ENCODE peak calls at places on chromosomes 6 and 20, in ten cellular contexts. One of them, this sample, is unnamed.

GRCh38 chr20:51311636-51312479 is 230.7 kb downstream of the NFATC2 start:
- DNase-seq in fibroblast of villous mesenchyme: peak
- DNase-seq in lung: no peak
- DNase-seq in endothelial cell of umbilical vein: no peak
- DNase-seq in osteoblast: no peak
- DNase-seq in astrocyte of the cerebellum: no peak
- DNase-seq in WTC11: peak
- DNase-seq in adrenal gland: no peak
- DNase-seq in cardiac fibroblast: no peak
- DNase-seq in suprapubic skin: no peak
- DNase-seq in this sample: no peak

GRCh38 chr20:32051720-32052089 is 337 bp upstream of the HCK start:
- DNase-seq in lung: no peak
- DNase-seq in endothelial cell of umbilical vein: no peak
- DNase-seq in osteoblast: no peak
- DNase-seq in astrocyte of the cerebellum: no peak
- DNase-seq in suprapubic skin: no peak
- DNase-seq in adrenal gland: no peak
- DNase-seq in fibroblast of villous mesenchyme: no peak
- DNase-seq in WTC11: no peak
- DNase-seq in cardiac fibroblast: no peak
- DNase-seq in this sample: no peak

GRCh38 chr6:71034578-71034977 is 77.7 kb upstream of the B3GAT2 start:
- DNase-seq in cardiac fibroblast: no peak
- DNase-seq in fibroblast of villous mesenchyme: no peak
- DNase-seq in adrenal gland: no peak
- DNase-seq in astrocyte of the cerebellum: no peak
- DNase-seq in WTC11: no peak
- DNase-seq in osteoblast: no peak
- DNase-seq in suprapubic skin: no peak
- DNase-seq in endothelial cell of umbilical vein: no peak
- DNase-seq in lung: no peak
- DNase-seq in this sample: no peak

GRCh38 chr20:2575682-2576081 is 39.3 kb downstream of the TMC2 start:
- DNase-seq in WTC11: no peak
- DNase-seq in fibroblast of villous mesenchyme: no peak
- DNase-seq in lung: no peak
- DNase-seq in osteoblast: no peak
- DNase-seq in cardiac fibroblast: no peak
- DNase-seq in endothelial cell of umbilical vein: no peak
- DNase-seq in suprapubic skin: no peak
- DNase-seq in astrocyte of the cerebellum: no peak
- DNase-seq in adrenal gland: no peak
- DNase-seq in this sample: no peak

GRCh38 chr20:37711001-37711400 is 17.2 kb downstream of the CTNNBL1 start:
- DNase-seq in suprapubic skin: no peak
- DNase-seq in adrenal gland: no peak
- DNase-seq in cardiac fibroblast: peak
- DNase-seq in osteoblast: no peak
- DNase-seq in fibroblast of villous mesenchyme: no peak
- DNase-seq in WTC11: no peak
- DNase-seq in lung: no peak
- DNase-seq in endothelial cell of umbilical vein: peak
- DNase-seq in astrocyte of the cerebellum: no peak
- DNase-seq in this sample: no peak

GRCh38 chr6:29553268-29554057 is 6.1 kb downstream of the UBD start:
- DNase-seq in lung: peak
- DNase-seq in fibroblast of villous mesenchyme: peak
- DNase-seq in osteoblast: peak
- DNase-seq in endothelial cell of umbilical vein: peak
- DNase-seq in WTC11: peak
- DNase-seq in suprapubic skin: no peak
- DNase-seq in cardiac fibroblast: peak
- DNase-seq in adrenal gland: peak
- DNase-seq in astrocyte of the cerebellum: no peak
- DNase-seq in this sample: peak

GRCh38 chr20:18773566-18773965 is 40.0 kb upstream of the SCP2D1 start:
- DNase-seq in fibroblast of villous mesenchyme: no peak
- DNase-seq in adrenal gland: no peak
- DNase-seq in endothelial cell of umbilical vein: no peak
- DNase-seq in lung: no peak
- DNase-seq in WTC11: no peak
- DNase-seq in suprapubic skin: no peak
- DNase-seq in osteoblast: no peak
- DNase-seq in cardiac fibroblast: no peak
- DNase-seq in astrocyte of the cerebellum: no peak
- DNase-seq in this sample: no peak

GRCh38 chr20:33034115-33034514 is 2.7 kb downstream of the BPIFB6 start:
- DNase-seq in WTC11: no peak
- DNase-seq in suprapubic skin: no peak
- DNase-seq in cardiac fibroblast: no peak
- DNase-seq in osteoblast: no peak
- DNase-seq in fibroblast of villous mesenchyme: no peak
- DNase-seq in astrocyte of the cerebellum: no peak
- DNase-seq in adrenal gland: no peak
- DNase-seq in lung: no peak
- DNase-seq in endothelial cell of umbilical vein: no peak
- DNase-seq in this sample: no peak

GRCh38 chr20:8664778-8665177 is 404.1 kb upstream of the PLCB4 start:
- DNase-seq in lung: no peak
- DNase-seq in suprapubic skin: no peak
- DNase-seq in astrocyte of the cerebellum: no peak
- DNase-seq in adrenal gland: no peak
- DNase-seq in cardiac fibroblast: no peak
- DNase-seq in WTC11: no peak
- DNase-seq in endothelial cell of umbilical vein: peak
- DNase-seq in fibroblast of villous mesenchyme: no peak
- DNase-seq in osteoblast: no peak
- DNase-seq in this sample: no peak

GRCh38 chr6:16600026-16600425 is 161.2 kb downstream of the ATXN1 start:
- DNase-seq in endothelial cell of umbilical vein: no peak
- DNase-seq in suprapubic skin: no peak
- DNase-seq in cardiac fibroblast: no peak
- DNase-seq in lung: no peak
- DNase-seq in WTC11: no peak
- DNase-seq in fibroblast of villous mesenchyme: peak
- DNase-seq in osteoblast: no peak
- DNase-seq in astrocyte of the cerebellum: no peak
- DNase-seq in adrenal gland: no peak
- DNase-seq in this sample: no peak

GRCh38 chr6:38184041-38184779 is 364.7 kb downstream of the ZFAND3 start:
- DNase-seq in adrenal gland: no peak
- DNase-seq in osteoblast: no peak
- DNase-seq in suprapubic skin: no peak
- DNase-seq in endothelial cell of umbilical vein: no peak
- DNase-seq in WTC11: peak
- DNase-seq in fibroblast of villous mesenchyme: no peak
- DNase-seq in cardiac fibroblast: no peak
- DNase-seq in lung: no peak
- DNase-seq in astrocyte of the cerebellum: no peak
- DNase-seq in this sample: no peak

DNA sequence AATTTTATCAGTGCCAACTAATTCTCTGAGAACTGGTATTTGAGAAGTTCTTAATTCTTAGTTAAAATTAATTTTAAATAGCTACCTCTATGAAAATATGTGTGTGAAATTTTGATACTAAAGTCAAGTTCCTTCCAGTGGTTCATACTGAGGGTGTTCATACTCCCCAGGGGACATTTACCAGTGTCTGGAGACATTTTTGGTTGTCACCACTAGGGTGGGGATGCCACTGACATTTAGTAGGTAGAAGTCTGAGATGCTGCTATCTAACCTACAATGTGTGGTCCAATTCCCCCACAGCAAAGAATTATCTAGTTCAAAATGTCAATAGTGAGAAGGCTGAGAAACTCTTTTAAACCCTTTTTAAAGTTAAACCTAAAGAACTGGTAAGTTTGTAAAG is 463.8 kb downstream of the ADGRB3 start:
- DNase-seq in osteoblast: no peak
- DNase-seq in endothelial cell of umbilical vein: no peak
- DNase-seq in lung: no peak
- DNase-seq in astrocyte of the cerebellum: no peak
- DNase-seq in WTC11: no peak
- DNase-seq in suprapubic skin: no peak
- DNase-seq in adrenal gland: no peak
- DNase-seq in cardiac fibroblast: no peak
- DNase-seq in fibroblast of villous mesenchyme: no peak
- DNase-seq in this sample: no peak
- TF ChIP-seq CTCF in osteoblast: no peak
- TF ChIP-seq CTCF in endothelial cell of umbilical vein: no peak
- TF ChIP-seq CTCF in lung: no peak
- TF ChIP-seq CTCF in astrocyte of the cerebellum: no peak
- TF ChIP-seq CTCF in WTC11: no peak
- TF ChIP-seq CTCF in suprapubic skin: no peak
- TF ChIP-seq CTCF in adrenal gland: no peak
- TF ChIP-seq CTCF in cardiac fibroblast: no peak
- TF ChIP-seq CTCF in fibroblast of villous mesenchyme: no peak
- TF ChIP-seq CTCF in this sample: no peak

DNA sequence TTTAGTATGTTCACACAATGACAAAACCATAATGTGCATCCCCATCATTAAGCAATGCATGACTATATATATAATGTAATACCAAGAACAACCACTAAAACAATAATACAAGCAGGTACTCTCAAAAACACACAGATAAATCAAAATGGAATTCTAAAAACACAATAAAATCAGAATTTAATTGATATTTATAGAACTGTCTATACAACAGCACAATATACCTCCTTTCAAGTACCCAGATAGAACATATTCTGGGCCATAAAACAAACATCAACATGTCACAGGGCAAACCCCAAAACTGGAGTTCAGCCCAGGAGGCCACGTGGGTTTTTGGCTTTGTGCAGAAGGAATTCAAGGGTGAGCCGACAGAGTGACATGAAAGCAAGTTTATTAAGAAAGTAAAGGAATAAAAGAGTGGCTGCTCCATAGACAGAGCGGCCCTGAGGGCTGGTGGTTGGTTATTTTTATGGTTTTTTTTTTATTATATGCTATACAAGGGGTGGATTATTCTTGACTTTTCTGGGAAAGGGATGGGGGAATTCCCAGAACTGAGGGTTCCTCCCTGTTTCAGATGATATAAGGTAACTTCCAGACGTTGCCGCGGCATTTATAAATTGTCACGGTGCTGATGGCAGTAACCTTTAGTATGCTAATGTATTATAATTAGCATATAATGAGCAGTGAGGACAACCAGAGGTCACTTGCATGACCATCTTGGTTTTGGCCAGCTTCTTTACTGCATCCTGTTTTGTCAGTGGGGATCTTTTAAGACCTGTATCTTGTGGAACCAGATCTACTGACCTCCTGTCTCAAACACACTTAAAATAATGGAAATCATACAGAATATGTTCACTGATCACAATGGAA is 5.6 kb downstream of the RAB23 start:
- DNase-seq in WTC11: no peak
- DNase-seq in astrocyte of the cerebellum: peak
- DNase-seq in adrenal gland: peak
- DNase-seq in lung: no peak
- DNase-seq in endothelial cell of umbilical vein: no peak
- DNase-seq in fibroblast of villous mesenchyme: peak
- DNase-seq in osteoblast: no peak
- DNase-seq in suprapubic skin: no peak
- DNase-seq in cardiac fibroblast: peak
- DNase-seq in this sample: no peak
- TF ChIP-seq CTCF in WTC11: no peak
- TF ChIP-seq CTCF in astrocyte of the cerebellum: no peak
- TF ChIP-seq CTCF in adrenal gland: no peak
- TF ChIP-seq CTCF in lung: no peak
- TF ChIP-seq CTCF in endothelial cell of umbilical vein: no peak
- TF ChIP-seq CTCF in fibroblast of villous mesenchyme: peak
- TF ChIP-seq CTCF in osteoblast: peak
- TF ChIP-seq CTCF in suprapubic skin: no peak
- TF ChIP-seq CTCF in cardiac fibroblast: no peak
- TF ChIP-seq CTCF in this sample: no peak

DNA sequence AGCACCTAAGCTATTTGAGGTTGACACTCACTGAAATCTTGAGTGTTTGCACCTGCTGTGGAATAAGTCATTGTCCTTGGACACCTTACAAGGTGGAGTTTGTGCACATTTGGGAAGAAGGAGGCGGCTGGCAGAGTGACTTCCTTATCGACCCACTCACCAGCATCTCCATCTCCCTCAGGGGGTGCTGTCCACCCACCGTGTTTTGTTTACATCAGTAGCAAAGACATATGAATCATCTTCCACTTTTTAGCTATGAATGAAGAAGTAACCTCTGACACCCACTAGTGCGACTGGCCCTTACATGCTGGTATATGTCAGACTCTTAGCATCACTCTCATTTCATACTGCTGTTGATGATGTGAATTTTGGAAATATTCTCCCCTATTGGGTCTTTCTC is 119.5 kb upstream of the SGK1 start:
- DNase-seq in endothelial cell of umbilical vein: peak
- DNase-seq in fibroblast of villous mesenchyme: peak
- DNase-seq in lung: no peak
- DNase-seq in osteoblast: peak
- DNase-seq in astrocyte of the cerebellum: no peak
- DNase-seq in cardiac fibroblast: no peak
- DNase-seq in WTC11: no peak
- DNase-seq in adrenal gland: peak
- DNase-seq in suprapubic skin: no peak
- DNase-seq in this sample: no peak
- TF ChIP-seq CTCF in endothelial cell of umbilical vein: peak
- TF ChIP-seq CTCF in fibroblast of villous mesenchyme: no peak
- TF ChIP-seq CTCF in lung: no peak
- TF ChIP-seq CTCF in osteoblast: peak
- TF ChIP-seq CTCF in astrocyte of the cerebellum: no peak
- TF ChIP-seq CTCF in cardiac fibroblast: peak
- TF ChIP-seq CTCF in WTC11: no peak
- TF ChIP-seq CTCF in adrenal gland: no peak
- TF ChIP-seq CTCF in suprapubic skin: no peak
- TF ChIP-seq CTCF in this sample: no peak

DNA sequence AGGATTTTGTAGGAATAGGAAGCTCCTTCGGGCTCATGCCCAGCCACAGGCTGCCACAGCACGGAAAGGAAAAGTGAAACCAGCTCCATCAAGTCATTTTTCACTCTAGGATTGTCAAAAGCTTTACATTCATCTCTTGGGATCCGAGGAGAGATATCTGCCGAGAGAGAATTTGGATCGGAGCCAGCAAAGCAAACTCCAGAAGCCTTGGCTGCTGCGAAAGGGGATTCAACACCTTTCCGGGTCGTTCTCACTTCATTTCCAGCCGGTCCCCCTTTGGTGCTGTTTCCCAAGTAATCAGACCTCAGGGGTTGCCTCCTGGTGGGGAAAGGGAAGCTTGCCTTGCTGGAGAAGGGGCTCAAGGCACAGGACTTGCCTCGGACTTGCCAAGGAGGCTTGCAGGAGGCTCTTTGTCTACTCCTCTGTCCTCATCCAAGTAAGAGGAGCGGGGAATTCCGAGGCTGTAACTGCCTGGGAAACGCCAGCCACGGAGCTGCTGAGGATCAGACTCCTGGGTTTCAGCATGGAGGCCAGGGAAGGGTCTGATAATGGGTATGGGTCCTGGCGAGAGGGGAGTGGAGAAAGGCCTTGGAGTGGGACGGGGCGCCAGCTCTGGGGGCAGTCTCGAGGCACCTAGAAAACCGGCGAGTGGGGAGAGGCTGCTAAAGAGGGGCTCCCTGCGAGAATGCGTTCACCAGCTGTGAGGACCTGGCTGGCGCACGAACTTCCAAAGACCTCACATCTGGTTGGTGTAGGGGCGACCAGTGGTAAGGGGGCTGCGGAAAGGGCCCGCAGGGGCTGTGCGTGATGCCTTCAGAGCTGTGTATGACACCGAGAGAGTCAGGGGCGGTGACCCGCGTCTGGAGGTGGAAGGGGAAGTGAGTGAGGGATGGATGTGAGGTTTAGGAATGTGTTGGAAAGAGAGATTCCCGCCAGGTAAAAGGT is 702 bp downstream of the ETV7 start:
- DNase-seq in astrocyte of the cerebellum: peak
- DNase-seq in osteoblast: peak
- DNase-seq in endothelial cell of umbilical vein: peak
- DNase-seq in fibroblast of villous mesenchyme: peak
- DNase-seq in suprapubic skin: no peak
- DNase-seq in cardiac fibroblast: peak
- DNase-seq in WTC11: peak
- DNase-seq in lung: peak
- DNase-seq in adrenal gland: peak
- DNase-seq in this sample: peak
- TF ChIP-seq CTCF in astrocyte of the cerebellum: peak
- TF ChIP-seq CTCF in osteoblast: peak
- TF ChIP-seq CTCF in endothelial cell of umbilical vein: no peak
- TF ChIP-seq CTCF in fibroblast of villous mesenchyme: peak
- TF ChIP-seq CTCF in suprapubic skin: no peak
- TF ChIP-seq CTCF in cardiac fibroblast: no peak
- TF ChIP-seq CTCF in WTC11: no peak
- TF ChIP-seq CTCF in lung: no peak
- TF ChIP-seq CTCF in adrenal gland: no peak
- TF ChIP-seq CTCF in this sample: peak